ENCODE peak calls at places on chromosomes 11 and 22, in four cellular contexts. J is BE2C, N is AG04449, C is WTC11. A is an unnamed sample.

GRCh38 chr11:692824-693414 is 2.1 kb downstream of the DEAF1 start:
- DNase-seq in J (no peak), N (no peak), C (no peak), A (no peak)

GRCh38 chr22:24183321-24184031 is 2.2 kb downstream of the SUSD2 start:
- DNase-seq in N (no peak), J (peak; percentile 50), C (no peak), A (no peak)

GRCh38 chr11:69510471-69511357 is 29.3 kb downstream of the LINC01488 start:
- DNase-seq in C (no peak), N (peak; percentile 12), J (no peak), A (no peak)

GRCh38 chr11:2142300-2142759 is 3.1 kb upstream of the IGF2 start:
- DNase-seq in C (no peak), N (no peak), J (no peak), A (no peak)

GRCh38 chr11:3115321-3115720 is 49.8 kb downstream of the OSBPL5 start:
- DNase-seq in C (no peak), J (no peak), N (no peak), A (no peak)

GRCh38 chr11:33895752-33896137 is 3.9 kb upstream of the LMO2 start:
- DNase-seq in C (no peak), N (no peak), J (no peak), A (peak; percentile 74)

GRCh38 chr11:65945941-65946558 is 770 bp downstream of the TSGA10IP start:
- DNase-seq in C (peak; percentile 60), N (no peak), J (no peak), A (no peak)

GRCh38 chr11:81819462-81819861 is 914.2 kb downstream of the FAM181B start:
- DNase-seq in C (no peak), J (no peak), N (no peak), A (no peak)

GRCh38 chr11:114889464-114890065 is 211.2 kb downstream of the NXPE2 start:
- DNase-seq in N (no peak), C (no peak), J (no peak), A (no peak)